ENCODE peak calls at places on chromosomes 2 and 18, in seven cellular contexts. A is transverse colon, L is sigmoid colon, V is breast epithelium, J is foreskin keratinocyte, Q is lower lobe of right lung, S is A673. B is an unnamed sample. For H3K4me1, the result is how much of the 10 kb centered on the place peaks cover.

GRCh38 chr18:46632401-46633089 is 24.5 kb downstream of the LOXHD1 start:
- DNase-seq in Q (no peak), A (no peak), J (peak), V (no peak), L (no peak), S (peak), B (no peak)

GRCh38 chr2:58237741-58238140 is 3.4 kb downstream of the FANCL start:
- DNase-seq in L (no peak), Q (no peak), A (no peak), S (no peak), J (no peak), V (no peak), B (no peak)

GRCh38 chr18:23135679-23136325 is 517 bp downstream of the CABLES1 start:
- DNase-seq in V (peak), S (peak), A (peak), L (no peak), Q (peak), J (no peak), B (no peak)

GRCh38 chr2:67142741-67143140 is 254.4 kb upstream of the ETAA1 start:
- DNase-seq in L (no peak), V (no peak), J (no peak), S (no peak), Q (no peak), A (no peak), B (no peak)

GRCh38 chr2:38652431-38653273 is 13.3 kb upstream of the GALM start:
- DNase-seq in A (no peak), S (no peak), L (no peak), Q (no peak), V (no peak), J (no peak), B (no peak)

GRCh38 chr2:149808556-149808955 is 221.0 kb upstream of the MMADHC start:
- DNase-seq in Q (no peak), L (no peak), J (no peak), S (no peak), A (no peak), V (no peak), B (no peak)

GRCh38 chr18:50051288-50051687 is 143.7 kb downstream of the MYO5B start:
- DNase-seq in S (no peak), A (no peak), L (no peak), J (peak), V (no peak), Q (no peak), B (no peak)

GRCh38 chr2:202317080-202317859 is 51.7 kb downstream of the NOP58 start:
- DNase-seq in A (peak), Q (no peak), L (peak), V (no peak), J (peak), S (peak), B (no peak)

GRCh38 chr2:167504061-167504460 is 615.8 kb downstream of the XIRP2 start:
- DNase-seq in S (no peak), V (no peak), A (no peak), Q (no peak), L (no peak), J (no peak), B (no peak)

GRCh38 chr2:68193144-68193543 is 35.5 kb downstream of the PNO1 start:
- DNase-seq in Q (no peak), A (no peak), V (no peak), J (no peak), S (no peak), L (no peak), B (no peak)

GRCh38 chr18:78526923-78527775 is 452.5 kb upstream of the SALL3 start:
- DNase-seq in L (no peak), J (no peak), S (no peak), V (no peak), A (no peak), Q (no peak), B (no peak)

GRCh38 chr2:149885468-149885867 is 297.9 kb upstream of the MMADHC start:
- DNase-seq in S (no peak), A (no peak), Q (no peak), J (peak), V (no peak), L (no peak), B (no peak)

GRCh38 chr2:59389240-59389639 is 1148.1 kb upstream of the FANCL start:
- DNase-seq in A (no peak), L (no peak), V (peak), S (peak), J (peak), Q (no peak), B (no peak)

GRCh38 chr18:71036783-71037182 is 747.9 kb downstream of the SOCS6 start:
- DNase-seq in L (no peak), S (no peak), J (peak), V (no peak), Q (no peak), A (no peak), B (no peak)

GRCh38 chr2:10457846-10458563 is 9.9 kb upstream of the ODC1 start:
- DNase-seq in V (no peak), Q (peak), A (no peak), J (peak), L (no peak), S (no peak), B (peak)

GRCh38 chr18:54130631-54131030 is 93.8 kb downstream of the MBD2 start:
- DNase-seq in L (no peak), V (no peak), S (no peak), J (no peak), Q (no peak), A (no peak), B (no peak)

GRCh38 chr2:184004945-184005672 is 593.2 kb upstream of the ZNF804A start:
- DNase-seq in L (no peak), S (no peak), V (no peak), Q (no peak), A (no peak), J (no peak), B (no peak)

GRCh38 chr2:184004289-184004944 is 593.9 kb upstream of the ZNF804A start:
- DNase-seq in S (no peak), Q (no peak), J (no peak), L (no peak), V (no peak), A (no peak), B (no peak)

GRCh38 chr2:184006998-184007397 is 591.3 kb upstream of the ZNF804A start:
- DNase-seq in Q (no peak), L (no peak), A (peak), V (no peak), J (no peak), S (no peak), B (no peak)
- H3K4me1 ChIP-seq in Q (under half), L (under half), A (under half), V (under half), J (under half), S (under half), B (under half)

DNA sequence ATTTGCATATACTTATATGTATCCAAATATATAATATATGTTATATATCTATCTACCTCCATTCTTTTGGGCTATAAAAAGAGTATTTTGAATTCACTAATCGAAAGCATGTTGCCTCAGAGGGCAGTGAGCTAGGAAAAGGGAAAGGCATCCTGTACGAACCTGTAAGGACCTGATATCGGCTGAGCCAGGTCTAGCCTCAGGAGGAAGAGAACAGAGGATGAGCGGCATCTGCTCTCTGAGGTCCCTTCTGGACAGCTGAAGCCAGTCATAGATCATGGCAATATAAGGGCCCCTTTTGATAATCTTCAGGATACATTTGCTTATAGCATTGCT is 166.2 kb upstream of the STK17B start:
- DNase-seq in J (no peak), Q (no peak), L (no peak), V (no peak), A (no peak), S (no peak), B (no peak)
- TF ChIP-seq CTCF in J (no peak), Q (peak), L (no peak), V (no peak), A (no peak), S (peak), B (peak)

DNA sequence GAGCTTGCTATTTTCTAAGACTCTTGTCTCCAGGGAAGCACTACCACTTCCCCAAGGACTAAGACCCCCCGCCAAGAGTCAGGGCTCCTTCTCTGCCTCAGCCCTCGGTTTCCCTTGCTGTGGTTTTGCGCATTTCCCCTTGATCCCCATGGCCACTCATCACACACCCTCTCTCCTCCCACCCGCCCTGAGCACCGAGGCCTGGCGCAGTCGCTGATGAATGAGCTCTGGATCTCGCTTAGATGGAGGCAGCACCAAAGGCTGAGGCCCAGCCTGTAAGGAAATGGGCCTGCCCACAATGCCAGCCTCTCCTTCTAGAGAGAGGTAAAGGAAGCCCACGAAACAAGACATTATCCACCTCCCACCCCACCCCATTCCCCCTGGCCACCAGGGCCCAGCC is 96.9 kb downstream of the TNS1 start:
- DNase-seq in S (no peak), L (no peak), Q (no peak), A (no peak), J (no peak), V (no peak), B (no peak)
- H3K4me1 ChIP-seq in S (under half), L (half or more), Q (half or more), A (half or more), J (under half), V (under half), B (half or more)

GRCh38 chr2:199428291-199428690 is 29.4 kb downstream of the SATB2 start:
- DNase-seq in S (no peak), V (no peak), A (no peak), L (no peak), J (no peak), Q (no peak), B (no peak)

GRCh38 chr2:199431748-199432213 is 26.0 kb downstream of the SATB2 start:
- DNase-seq in J (no peak), L (no peak), Q (no peak), A (no peak), V (no peak), S (peak), B (no peak)

GRCh38 chr2:199434555-199434954 is 23.2 kb downstream of the SATB2 start:
- DNase-seq in J (no peak), A (no peak), V (no peak), L (no peak), Q (no peak), S (no peak), B (no peak)

GRCh38 chr2:199430219-199430618 is 27.5 kb downstream of the SATB2 start:
- DNase-seq in L (no peak), S (no peak), J (no peak), V (no peak), A (no peak), Q (no peak), B (no peak)

GRCh38 chr2:199433204-199433832 is 24.4 kb downstream of the SATB2 start:
- DNase-seq in J (no peak), A (no peak), V (no peak), Q (no peak), L (no peak), S (peak), B (no peak)
- TF ChIP-seq CTCF in J (no peak), A (no peak), V (no peak), Q (no peak), L (no peak), S (no peak), B (no peak)

GRCh38 chr2:241564596-241565411 is 6.3 kb downstream of the BOK start:
- DNase-seq in A (no peak), Q (peak), J (no peak), V (no peak), L (peak), S (peak), B (no peak)
- H3K4me1 ChIP-seq in A (under half), Q (under half), J (under half), V (under half), L (half or more), S (under half), B (under half)

DNA sequence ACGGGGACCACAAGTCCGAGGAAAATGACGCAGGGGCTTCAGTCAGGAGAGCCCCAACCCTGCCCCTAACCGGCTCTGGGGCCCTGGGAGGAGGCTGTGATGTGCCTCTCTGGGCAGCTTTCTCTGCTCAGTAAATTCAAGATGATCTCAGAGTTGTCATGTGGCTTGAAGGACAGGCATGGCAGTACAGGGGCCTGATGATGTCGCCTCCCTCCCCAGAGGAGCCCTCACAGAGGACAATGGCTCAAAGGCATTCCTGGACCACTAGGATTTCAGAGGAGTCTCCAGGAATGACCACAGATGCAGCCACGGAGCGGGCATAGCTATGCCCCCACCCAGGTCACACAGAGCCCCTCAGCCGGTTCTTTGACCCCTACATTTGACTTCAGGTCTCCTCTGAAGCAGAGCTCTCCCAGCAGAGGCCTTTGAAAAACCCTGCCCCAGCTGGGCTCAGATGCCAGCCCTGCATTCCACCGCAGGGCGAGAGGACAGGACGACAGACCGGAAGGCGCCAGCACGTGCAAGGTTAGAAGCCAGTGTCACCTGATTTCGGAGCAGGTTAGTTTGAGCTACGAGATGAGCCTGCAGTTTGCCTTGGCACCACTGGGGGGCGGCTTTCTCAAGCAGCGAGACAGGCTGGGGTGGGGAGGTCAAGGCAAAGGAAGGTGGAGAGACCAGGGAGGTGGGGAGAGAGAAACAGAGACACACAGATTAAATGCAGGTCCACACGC is 39.2 kb downstream of the BIN1 start:
- DNase-seq in V (no peak), L (peak), J (peak), S (peak), A (peak), Q (peak), B (peak)
- TF ChIP-seq CTCF in V (peak), L (peak), J (peak), S (peak), A (peak), Q (peak), B (peak)

GRCh38 chr2:156896294-156896693 is 361.2 kb upstream of the GALNT5 start:
- DNase-seq in V (no peak), L (no peak), S (no peak), A (no peak), Q (no peak), J (peak), B (no peak)
- H3K4me1 ChIP-seq in V (under half), L (under half), S (under half), A (under half), Q (under half), J (under half), B (under half)

DNA sequence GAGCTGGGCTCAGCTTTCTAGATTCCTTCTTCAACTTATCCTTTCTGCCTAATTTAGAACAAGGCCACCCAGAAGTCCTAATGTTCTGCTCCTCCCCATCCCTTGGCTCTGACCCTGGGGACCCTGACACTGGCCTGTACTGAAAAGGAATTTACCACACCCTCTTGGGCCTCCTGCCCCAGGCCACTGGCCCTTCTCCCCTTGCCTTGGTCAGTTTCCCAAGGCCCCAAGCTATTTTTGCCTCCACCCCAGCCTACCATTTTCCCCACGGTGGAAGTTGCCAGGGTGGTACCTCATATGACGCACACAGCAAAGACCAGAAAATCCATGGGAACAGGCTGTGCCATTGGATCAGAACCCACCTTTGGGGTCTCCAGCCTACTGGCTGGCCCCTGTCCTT is 72.1 kb downstream of the ZBTB7C start:
- DNase-seq in J (no peak), Q (no peak), L (no peak), A (no peak), S (no peak), V (no peak), B (no peak)
- TF ChIP-seq CTCF in J (no peak), Q (no peak), L (no peak), A (no peak), S (no peak), V (no peak), B (no peak)

B was measured in left lung.